ENCODE peak calls at places on chromosomes 12 and 14, in six cellular contexts. One of them, this sample, is unnamed.

GRCh38 chr12:56753566-56753965 is 1.4 kb upstream of the PRIM1 start:
- DNase-seq in transverse colon: no peak
- DNase-seq in HepG2: no peak
- DNase-seq in A549: no peak
- DNase-seq in GM12878: no peak
- DNase-seq in H1: no peak
- DNase-seq in this sample: no peak

GRCh38 chr12:123546281-123546680 is 12.8 kb upstream of the RILPL1 start:
- DNase-seq in transverse colon: no peak
- DNase-seq in HepG2: no peak
- DNase-seq in GM12878: no peak
- DNase-seq in A549: peak
- DNase-seq in H1: no peak
- DNase-seq in this sample: no peak

GRCh38 chr12:48890657-48891418 is 25.2 kb upstream of the RND1 start:
- DNase-seq in transverse colon: peak
- DNase-seq in H1: peak
- DNase-seq in GM12878: no peak
- DNase-seq in A549: no peak
- DNase-seq in HepG2: peak
- DNase-seq in this sample: peak

GRCh38 chr14:75123991-75124390 is 2.9 kb downstream of the NEK9 start:
- DNase-seq in A549: peak
- DNase-seq in transverse colon: peak
- DNase-seq in GM12878: no peak
- DNase-seq in HepG2: no peak
- DNase-seq in H1: no peak
- DNase-seq in this sample: peak

GRCh38 chr14:68399971-68400370 is 392.9 kb downstream of the ZFP36L1 start:
- DNase-seq in HepG2: no peak
- DNase-seq in A549: no peak
- DNase-seq in GM12878: no peak
- DNase-seq in H1: no peak
- DNase-seq in transverse colon: no peak
- DNase-seq in this sample: no peak

GRCh38 chr12:69676257-69677012 is 22.7 kb downstream of the BEST3 start:
- DNase-seq in A549: no peak
- DNase-seq in HepG2: no peak
- DNase-seq in transverse colon: no peak
- DNase-seq in H1: no peak
- DNase-seq in GM12878: no peak
- DNase-seq in this sample: no peak

GRCh38 chr12:100447405-100447804 is 26.3 kb upstream of the NR1H4 start:
- DNase-seq in HepG2: no peak
- DNase-seq in H1: no peak
- DNase-seq in A549: no peak
- DNase-seq in GM12878: no peak
- DNase-seq in transverse colon: no peak
- DNase-seq in this sample: no peak

GRCh38 chr14:78519863-78520262 is 349.7 kb downstream of the NRXN3 start:
- DNase-seq in H1: peak
- DNase-seq in HepG2: peak
- DNase-seq in A549: no peak
- DNase-seq in GM12878: no peak
- DNase-seq in transverse colon: peak
- DNase-seq in this sample: no peak

GRCh38 chr14:99195602-99196309 is 76.2 kb downstream of the BCL11B start:
- DNase-seq in transverse colon: no peak
- DNase-seq in GM12878: no peak
- DNase-seq in A549: no peak
- DNase-seq in HepG2: no peak
- DNase-seq in H1: no peak
- DNase-seq in this sample: no peak

GRCh38 chr12:127723236-127723635 is 543.7 kb upstream of the TMEM132C start:
- DNase-seq in H1: no peak
- DNase-seq in transverse colon: no peak
- DNase-seq in A549: no peak
- DNase-seq in HepG2: no peak
- DNase-seq in GM12878: no peak
- DNase-seq in this sample: no peak

DNA sequence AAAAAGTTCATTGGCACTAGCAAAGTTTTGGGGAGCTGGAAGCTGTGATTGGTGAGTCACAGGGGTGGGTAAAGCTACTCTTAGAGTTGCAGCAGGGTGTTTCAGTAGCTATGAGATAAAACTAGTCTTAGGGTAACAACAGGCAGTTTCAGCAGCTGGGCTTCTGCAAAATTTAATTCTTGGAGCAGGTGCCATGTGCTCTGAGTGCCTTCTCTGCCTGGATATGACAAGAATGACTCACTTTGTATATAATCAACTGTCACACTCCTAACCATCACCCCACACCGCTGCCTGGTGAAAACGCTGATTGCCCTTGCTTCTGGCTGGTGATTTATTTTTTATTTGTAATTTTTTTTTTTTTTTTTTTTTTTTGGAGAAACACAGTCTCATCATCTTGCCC is 10.5 kb upstream of the PLBD2 start:
- DNase-seq in H1: no peak
- DNase-seq in transverse colon: no peak
- DNase-seq in A549: no peak
- DNase-seq in HepG2: no peak
- DNase-seq in GM12878: no peak
- DNase-seq in this sample: no peak
- TF ChIP-seq EP300 in H1: no peak
- TF ChIP-seq EP300 in transverse colon: no peak
- TF ChIP-seq EP300 in A549: no peak
- TF ChIP-seq EP300 in HepG2: no peak
- TF ChIP-seq EP300 in GM12878: no peak
- TF ChIP-seq EP300 in this sample: no peak

GRCh38 chr12:22048351-22049041 is 2.5 kb downstream of the CMAS start:
- DNase-seq in transverse colon: no peak
- DNase-seq in H1: no peak
- DNase-seq in HepG2: no peak
- DNase-seq in GM12878: no peak
- DNase-seq in A549: no peak
- DNase-seq in this sample: no peak
- TF ChIP-seq EP300 in transverse colon: no peak
- TF ChIP-seq EP300 in H1: no peak
- TF ChIP-seq EP300 in HepG2: no peak
- TF ChIP-seq EP300 in GM12878: no peak
- TF ChIP-seq EP300 in A549: no peak
- TF ChIP-seq EP300 in this sample: no peak

GRCh38 chr12:90091809-90092208 is 383.2 kb upstream of the ATP2B1 start:
- DNase-seq in transverse colon: no peak
- DNase-seq in H1: no peak
- DNase-seq in A549: no peak
- DNase-seq in GM12878: no peak
- DNase-seq in HepG2: no peak
- DNase-seq in this sample: no peak
- TF ChIP-seq EP300 in transverse colon: no peak
- TF ChIP-seq EP300 in H1: no peak
- TF ChIP-seq EP300 in A549: no peak
- TF ChIP-seq EP300 in GM12878: no peak
- TF ChIP-seq EP300 in HepG2: no peak
- TF ChIP-seq EP300 in this sample: no peak

GRCh38 chr12:116381744-116382455 is 104.4 kb upstream of the MED13L start:
- DNase-seq in transverse colon: no peak
- DNase-seq in H1: peak
- DNase-seq in GM12878: no peak
- DNase-seq in A549: peak
- DNase-seq in HepG2: no peak
- DNase-seq in this sample: no peak

GRCh38 chr12:116384175-116384574 is 106.7 kb upstream of the MED13L start:
- DNase-seq in H1: no peak
- DNase-seq in A549: no peak
- DNase-seq in HepG2: no peak
- DNase-seq in transverse colon: no peak
- DNase-seq in GM12878: no peak
- DNase-seq in this sample: no peak

GRCh38 chr12:116385486-116386217 is 108.2 kb upstream of the MED13L start:
- DNase-seq in transverse colon: no peak
- DNase-seq in HepG2: peak
- DNase-seq in A549: no peak
- DNase-seq in H1: no peak
- DNase-seq in GM12878: no peak
- DNase-seq in this sample: no peak

GRCh38 chr12:116382456-116382902 is 105.0 kb upstream of the MED13L start:
- DNase-seq in GM12878: no peak
- DNase-seq in transverse colon: no peak
- DNase-seq in HepG2: no peak
- DNase-seq in H1: no peak
- DNase-seq in A549: no peak
- DNase-seq in this sample: no peak

GRCh38 chr12:116384629-116385485 is 107.4 kb upstream of the MED13L start:
- DNase-seq in GM12878: no peak
- DNase-seq in H1: no peak
- DNase-seq in A549: no peak
- DNase-seq in transverse colon: no peak
- DNase-seq in HepG2: no peak
- DNase-seq in this sample: no peak
- TF ChIP-seq EP300 in GM12878: no peak
- TF ChIP-seq EP300 in H1: no peak
- TF ChIP-seq EP300 in A549: no peak
- TF ChIP-seq EP300 in transverse colon: no peak
- TF ChIP-seq EP300 in HepG2: no peak
- TF ChIP-seq EP300 in this sample: no peak

This sample was measured in upper lobe of left lung.